ENCODE peak calls at places on chromosomes 11 and 22, in four cellular contexts. M is HepG2, K is WTC11, F is H1. Z is an unnamed sample.

GRCh38 chr11:77071671-77072605 is 5.2 kb downstream of the CAPN5 start:
- DNase-seq in M (no peak), K (no peak), F (no peak), Z (no peak)

GRCh38 chr11:111659201-111659600 is 57.0 kb downstream of the SIK2 start:
- DNase-seq in M (no peak), K (no peak), F (no peak), Z (no peak)

GRCh38 chr22:22756109-22756508 is 111.7 kb downstream of the GGTLC2 start:
- DNase-seq in M (no peak), K (no peak), F (peak; percentile 17), Z (peak; percentile 53)

GRCh38 chr11:117830072-117830471 is 5.5 kb upstream of the FXYD2 start:
- DNase-seq in M (no peak), K (no peak), F (no peak), Z (no peak)

GRCh38 chr11:118064956-118065355 is 11.9 kb upstream of the TMPRSS4 start:
- DNase-seq in M (no peak), K (no peak), F (no peak), Z (no peak)

GRCh38 chr22:38505595-38506117 is 455 bp downstream of the DDX17 start:
- DNase-seq in M (no peak), K (peak; percentile 43), F (no peak), Z (peak; percentile 80)

GRCh38 chr11:76670475-76671235 is at the start of gene LRRC32:
- DNase-seq in M (no peak), K (peak; percentile 57), F (peak; percentile 77), Z (peak; percentile 84)

GRCh38 chr11:17165247-17165890 is 42.4 kb downstream of the PIK3C2A start:
- DNase-seq in M (no peak), K (no peak), F (no peak), Z (no peak)

GRCh38 chr22:24146190-24146616 is 35.1 kb upstream of the SUSD2 start:
- DNase-seq in M (peak; percentile 80), K (peak; percentile 66), F (peak; percentile 65), Z (peak; percentile 41)

GRCh38 chr11:131787119-131787518 is 416.7 kb downstream of the NTM start:
- DNase-seq in M (no peak), K (no peak), F (no peak), Z (no peak)

GRCh38 chr11:92180664-92181251 is 43.9 kb upstream of the FAT3 start:
- DNase-seq in M (no peak), K (no peak), F (no peak), Z (no peak)

GRCh38 chr11:115555336-115556090 is 51.3 kb upstream of the CADM1 start:
- DNase-seq in M (peak; percentile 14), K (no peak), F (no peak), Z (no peak)

GRCh38 chr11:8692417-8692816 is 9.8 kb downstream of the RPL27A start:
- DNase-seq in M (no peak), K (no peak), F (no peak), Z (no peak)

GRCh38 chr11:34756591-34756990 is 135.7 kb downstream of the EHF start:
- DNase-seq in M (no peak), K (no peak), F (no peak), Z (no peak)

GRCh38 chr11:106875013-106875412 is 143.3 kb downstream of the GUCY1A2 start:
- DNase-seq in M (no peak), K (no peak), F (no peak), Z (no peak)

GRCh38 chr11:122186439-122187080 is 70.5 kb upstream of the BLID start:
- DNase-seq in M (no peak), K (no peak), F (no peak), Z (no peak)

GRCh38 chr22:48396785-48397530 is 1430.7 kb downstream of the BRD1 start:
- DNase-seq in M (peak; percentile 58), K (no peak), F (peak; percentile 39), Z (no peak)

GRCh38 chr22:20957691-20958440 is 9.2 kb upstream of the AIFM3 start:
- DNase-seq in M (no peak), K (peak; percentile 58), F (peak; percentile 70), Z (no peak)

GRCh38 chr11:70541176-70541575 is 142.8 kb downstream of the CTTN start:
- DNase-seq in M (no peak), K (no peak), F (no peak), Z (no peak)

GRCh38 chr11:44158384-44158783 is 62.9 kb downstream of the EXT2 start:
- DNase-seq in M (no peak), K (no peak), F (no peak), Z (no peak)

GRCh38 chr11:45161252-45162063 is 15.0 kb downstream of the PRDM11 start:
- DNase-seq in M (no peak), K (no peak), F (no peak), Z (no peak)

GRCh38 chr11:23957309-23957708 is 539.5 kb upstream of the LUZP2 start:
- DNase-seq in M (no peak), K (no peak), F (no peak), Z (no peak)

GRCh38 chr22:27223317-27224177 is 566.2 kb downstream of the MIAT start:
- DNase-seq in M (no peak), K (no peak), F (no peak), Z (no peak)

GRCh38 chr11:70826541-70826943 is 425.8 kb downstream of the SHANK2 start:
- DNase-seq in M (no peak), K (peak; percentile 59), F (peak; percentile 69), Z (no peak)

GRCh38 chr11:47161134-47161854 is 15.4 kb downstream of the ARFGAP2 start:
- DNase-seq in M (peak; percentile 63), K (peak; percentile 82), F (peak; percentile 90), Z (peak; percentile 86)

GRCh38 chr11:134277176-134278001 is 1.2 kb downstream of the GLB1L3 start:
- DNase-seq in M (no peak), K (peak; percentile 53), F (peak; percentile 67), Z (no peak)

GRCh38 chr22:19629720-19630419 is 84.4 kb upstream of the SEPTIN5 start:
- DNase-seq in M (peak; percentile 65), K (peak; percentile 92), F (peak; percentile 94), Z (peak; percentile 98)

DNA sequence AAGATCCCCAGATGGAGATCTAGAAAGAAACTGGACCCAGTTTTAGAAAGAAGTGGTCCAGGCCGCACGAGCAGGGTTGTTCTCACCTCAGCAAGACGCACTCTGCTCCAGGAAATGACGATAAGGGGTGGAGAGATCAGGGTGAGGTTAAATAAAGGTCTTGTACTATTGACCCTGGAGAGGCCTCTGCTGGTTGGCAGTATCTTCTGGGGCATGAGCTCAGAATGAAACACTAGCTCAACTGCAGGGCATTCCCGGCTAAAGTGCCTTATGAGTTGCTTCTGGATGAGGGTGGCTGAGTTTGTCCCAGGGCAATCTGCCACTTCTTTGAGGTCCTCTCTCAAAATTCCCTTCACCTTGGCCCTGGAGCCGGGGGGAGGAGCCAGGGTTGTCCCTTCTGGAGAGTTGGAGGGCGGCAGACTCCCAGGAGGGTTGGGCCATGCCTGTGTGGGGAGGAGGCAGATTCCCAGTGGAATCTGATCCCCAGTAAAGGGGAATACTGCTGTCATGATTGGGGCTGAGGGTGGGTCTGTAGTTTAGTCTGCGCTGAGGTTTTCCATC is 10.9 kb downstream of the USP2 start:
- DNase-seq in M (peak; percentile 71), K (no peak), F (no peak), Z (peak; percentile 54)
- TF ChIP-seq USF2 in M (no peak), K (no peak), F (no peak), Z (no peak)

GRCh38 chr11:66346476-66347424 is 679 bp downstream of the B4GAT1 start:
- DNase-seq in M (no peak), K (no peak), F (peak; percentile 68), Z (no peak)
- TF ChIP-seq SP1 in M (no peak), K (no peak), F (no peak), Z (no peak)

GRCh38 chr22:44307509-44308169 is 5.1 kb downstream of the SHISAL1 start:
- DNase-seq in M (no peak), K (no peak), F (no peak), Z (no peak)

GRCh38 chr22:44304906-44305305 is 7.8 kb downstream of the SHISAL1 start:
- DNase-seq in M (no peak), K (no peak), F (no peak), Z (no peak)

GRCh38 chr22:44304354-44304753 is 8.4 kb downstream of the SHISAL1 start:
- DNase-seq in M (no peak), K (no peak), F (no peak), Z (no peak)

GRCh38 chr22:44305455-44305854 is 7.3 kb downstream of the SHISAL1 start:
- DNase-seq in M (no peak), K (no peak), F (no peak), Z (no peak)

DNA sequence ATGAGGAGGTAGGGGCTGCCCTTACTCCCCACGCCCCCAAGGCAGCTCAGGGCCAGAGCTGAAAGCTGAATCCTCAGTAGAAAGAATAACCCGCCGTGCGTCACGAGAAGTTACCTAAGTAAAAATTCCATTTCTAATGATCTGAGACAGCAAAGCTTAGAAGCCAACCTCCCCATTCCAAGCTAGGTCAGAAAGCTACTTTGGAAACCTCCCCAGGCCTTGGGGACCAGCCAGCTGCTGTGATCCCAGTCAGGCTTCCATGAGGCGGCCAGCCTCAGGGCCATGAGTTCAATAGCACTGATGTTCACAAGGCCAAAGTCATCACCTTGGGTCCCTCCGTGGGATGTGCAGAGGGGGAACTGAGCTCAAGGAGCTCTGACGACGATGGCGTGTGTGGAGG is 6.9 kb downstream of the SHISAL1 start:
- DNase-seq in M (no peak), K (no peak), F (no peak), Z (no peak)
- TF ChIP-seq USF2 in M (no peak), K (no peak), F (no peak), Z (no peak)

GRCh38 chr11:86358720-86359119 is 16.0 kb upstream of the CCDC81 start:
- DNase-seq in M (no peak), K (no peak), F (no peak), Z (no peak)

GRCh38 chr11:86363424-86363823 is 11.3 kb upstream of the CCDC81 start:
- DNase-seq in M (no peak), K (no peak), F (no peak), Z (no peak)

GRCh38 chr11:86355256-86355655 is 19.4 kb upstream of the CCDC81 start:
- DNase-seq in M (no peak), K (no peak), F (no peak), Z (no peak)

GRCh38 chr11:86365566-86365965 is 9.1 kb upstream of the CCDC81 start:
- DNase-seq in M (no peak), K (no peak), F (no peak), Z (no peak)

DNA sequence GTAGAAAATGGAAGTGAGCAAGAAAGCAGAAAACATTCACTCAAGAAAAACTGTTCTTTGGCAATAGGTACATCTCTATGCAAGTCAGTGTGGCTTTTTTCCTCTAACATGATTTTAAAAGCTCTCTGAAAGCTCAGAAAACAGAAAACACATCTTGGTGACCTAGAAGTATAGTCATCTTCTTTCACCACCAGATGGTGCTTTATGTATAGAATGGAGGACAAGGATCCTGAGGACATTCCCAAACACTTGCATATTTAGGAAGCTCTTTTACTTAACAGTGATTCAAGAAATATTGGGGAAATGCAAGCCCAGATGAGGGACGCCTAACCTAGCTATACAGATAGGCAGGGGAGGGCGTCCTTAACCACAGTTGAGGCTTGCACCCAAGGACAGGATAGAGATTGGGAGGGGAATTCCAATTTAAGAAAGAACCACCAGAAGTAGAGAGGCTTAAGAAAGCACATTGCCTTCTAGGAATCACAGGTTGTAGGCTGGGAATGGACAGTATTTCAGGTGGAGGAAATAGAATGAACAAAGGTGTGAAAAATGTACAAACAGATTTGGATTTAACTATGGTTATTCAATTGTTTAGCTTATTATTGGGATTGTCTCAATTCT is 13.8 kb upstream of the CCDC81 start:
- DNase-seq in M (peak; percentile 6), K (no peak), F (no peak), Z (no peak)
- TF ChIP-seq SP1 in M (no peak), K (no peak), F (no peak), Z (no peak)

GRCh38 chr11:120336641-120337132 is 474 bp downstream of the ARHGEF12 start:
- DNase-seq in M (no peak), K (peak; percentile 59), F (peak; percentile 81), Z (peak; percentile 66)
- TF ChIP-seq USF2 in M (no peak), K (no peak), F (no peak), Z (no peak)

GRCh38 chr11:2870460-2870859 is 15.1 kb downstream of the CDKN1C start:
- DNase-seq in M (no peak), K (no peak), F (no peak), Z (no peak)
- TF ChIP-seq SP1 in M (no peak), K (no peak), F (no peak), Z (no peak)

Z was measured in K562.